ENCODE peak calls at places on chromosomes 16 and 17, in four cellular contexts. L is K562, S is IMR-90, N is HepG2. G is an unnamed sample.

GRCh38 chr17:77572851-77573250 is 385.7 kb upstream of the TNRC6C start:
- DNase-seq in L (no peak), N (no peak), S (no peak), G (no peak)

GRCh38 chr16:56584276-56584675 is 5.1 kb upstream of the MT3 start:
- DNase-seq in N (no peak), L (no peak), S (no peak), G (no peak)

GRCh38 chr16:23466162-23466885 is 13.3 kb upstream of the COG7 start:
- DNase-seq in L (no peak), S (peak; percentile 96), N (no peak), G (peak; percentile 44)

GRCh38 chr17:1252203-1252608 is 18.0 kb upstream of the BHLHA9 start:
- DNase-seq in L (no peak), N (no peak), S (no peak), G (no peak)

GRCh38 chr17:31738067-31738466 is 121.0 kb downstream of the COPRS start:
- DNase-seq in S (no peak), N (no peak), L (no peak), G (no peak)

GRCh38 chr16:79047337-79047736 is 553.2 kb downstream of the MAF start:
- DNase-seq in S (no peak), L (peak; percentile 20), N (peak; percentile 29), G (peak; percentile 17)

GRCh38 chr17:78797691-78798585 is 15.9 kb upstream of the CYTH1 start:
- DNase-seq in S (no peak), N (no peak), L (no peak), G (no peak)

GRCh38 chr16:85274924-85275323 is 162.7 kb upstream of the CIBAR2 start:
- DNase-seq in N (no peak), S (no peak), L (peak; percentile 75), G (no peak)

GRCh38 chr16:87924937-87925670 is 11.2 kb downstream of the CA5A start:
- DNase-seq in L (no peak), N (no peak), S (no peak), G (no peak)

GRCh38 chr17:7490144-7490543 is 6.0 kb downstream of the POLR2A start:
- DNase-seq in L (no peak), S (no peak), N (no peak), G (no peak)

DNA sequence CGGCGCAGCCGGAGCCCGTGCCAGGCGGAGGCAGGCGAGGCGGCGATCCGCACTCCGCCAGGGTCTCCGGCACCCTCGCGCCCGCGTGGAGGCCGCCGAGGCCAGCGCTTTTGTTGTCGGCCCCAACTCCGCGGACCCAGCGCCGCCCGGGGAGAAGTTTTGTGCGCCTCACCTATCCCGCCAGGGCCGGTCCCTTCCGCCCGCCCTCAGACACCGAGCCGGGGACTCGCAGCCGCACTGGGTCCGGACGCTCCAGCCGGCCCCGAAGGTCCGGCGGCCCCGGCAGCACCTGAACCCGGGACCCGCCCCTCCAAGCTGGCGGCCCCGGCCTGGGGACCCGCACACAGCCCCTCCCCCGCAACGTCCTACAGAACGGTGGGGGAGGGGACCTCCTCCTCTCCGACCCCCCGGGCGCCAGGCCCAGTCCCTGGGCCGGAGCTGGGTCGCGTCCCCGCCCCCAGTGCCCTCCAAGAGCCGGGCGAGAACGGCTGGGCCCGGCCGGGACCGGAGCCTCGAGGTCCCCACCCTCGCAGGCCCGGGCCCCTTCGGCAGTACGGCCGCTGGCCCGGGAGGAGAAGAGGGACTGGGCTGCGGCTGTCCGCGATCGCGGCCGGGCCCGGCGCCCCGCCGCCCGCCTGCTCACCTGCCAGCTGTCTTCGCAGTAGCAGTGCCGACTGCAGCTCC is 705 bp downstream of the UBE2G1 start:
- DNase-seq in N (no peak), S (no peak), L (peak; percentile 61), G (no peak)
- TF ChIP-seq MAZ in N (no peak), S (no peak), L (no peak), G (no peak)

DNA sequence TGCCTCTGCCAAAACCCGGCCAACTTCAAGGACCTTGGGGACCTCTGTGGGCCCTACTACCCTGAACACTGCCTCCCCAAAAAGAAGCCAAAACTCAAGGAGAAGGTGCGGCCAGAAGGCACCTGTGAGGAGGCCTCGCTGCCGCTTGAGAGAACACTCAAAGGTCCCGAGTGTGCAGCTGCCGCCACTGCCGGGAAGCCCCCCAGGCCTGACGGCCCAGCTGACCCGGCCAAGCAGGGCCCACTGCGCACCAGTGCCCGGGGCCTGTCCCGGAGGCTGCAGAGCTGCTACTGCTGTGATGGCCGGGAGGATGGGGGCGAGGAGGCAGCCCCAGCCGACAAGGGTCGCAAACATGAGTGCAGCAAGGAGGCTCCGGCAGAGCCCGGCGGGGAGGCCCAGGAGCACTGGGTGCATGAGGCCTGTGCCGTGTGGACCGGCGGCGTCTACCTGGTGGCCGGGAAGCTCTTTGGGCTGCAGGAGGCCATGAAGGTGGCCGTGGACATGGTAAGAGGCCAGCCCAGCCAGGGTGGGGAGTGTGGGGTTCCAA is 38.7 kb downstream of the SREBF1 start:
- DNase-seq in L (no peak), S (no peak), N (no peak), G (no peak)
- TF ChIP-seq MAZ in L (no peak), S (no peak), N (no peak), G (no peak)

DNA sequence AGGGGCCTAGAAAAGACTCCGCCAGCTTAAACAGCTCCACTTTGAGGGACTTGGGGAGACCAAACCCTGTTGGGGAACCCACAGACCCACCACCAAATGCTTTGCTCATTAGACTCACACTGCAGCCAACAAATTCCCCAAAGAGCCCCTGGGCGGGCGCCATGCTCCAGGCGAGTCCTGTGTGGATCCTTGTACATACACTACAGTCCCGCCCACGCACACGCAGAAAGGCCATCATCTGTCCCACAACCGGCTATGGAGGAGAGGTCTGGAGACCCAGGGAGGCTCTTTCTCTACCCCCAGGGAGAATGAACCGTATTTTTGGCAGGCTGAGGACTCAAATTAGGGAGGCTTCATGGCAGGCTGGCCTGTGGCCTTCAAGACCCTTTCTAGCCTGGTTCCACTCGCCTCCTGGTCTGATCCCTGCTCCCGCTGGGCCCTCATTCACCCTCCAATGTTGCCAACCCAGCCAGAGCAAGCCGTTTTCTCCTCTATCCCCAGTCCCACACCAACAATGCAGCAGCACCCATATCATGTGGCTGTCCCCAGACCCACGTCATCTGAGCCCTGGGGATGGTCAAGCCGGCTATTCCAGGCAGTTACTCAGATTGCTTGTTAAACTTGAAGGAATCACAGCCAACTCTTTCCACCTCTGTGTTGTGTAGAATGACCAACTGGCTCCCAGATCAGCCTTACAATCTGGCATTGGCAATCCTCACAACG is 27.2 kb downstream of the ZNF423 start:
- DNase-seq in N (no peak), S (no peak), L (no peak), G (no peak)
- TF ChIP-seq MAZ in N (no peak), S (no peak), L (no peak), G (no peak)

GRCh38 chr17:66690166-66690565 is 144.8 kb upstream of the CACNG5 start:
- DNase-seq in S (no peak), N (no peak), L (no peak), G (no peak)
- TF ChIP-seq MAZ in S (no peak), N (no peak), L (no peak), G (no peak)

DNA sequence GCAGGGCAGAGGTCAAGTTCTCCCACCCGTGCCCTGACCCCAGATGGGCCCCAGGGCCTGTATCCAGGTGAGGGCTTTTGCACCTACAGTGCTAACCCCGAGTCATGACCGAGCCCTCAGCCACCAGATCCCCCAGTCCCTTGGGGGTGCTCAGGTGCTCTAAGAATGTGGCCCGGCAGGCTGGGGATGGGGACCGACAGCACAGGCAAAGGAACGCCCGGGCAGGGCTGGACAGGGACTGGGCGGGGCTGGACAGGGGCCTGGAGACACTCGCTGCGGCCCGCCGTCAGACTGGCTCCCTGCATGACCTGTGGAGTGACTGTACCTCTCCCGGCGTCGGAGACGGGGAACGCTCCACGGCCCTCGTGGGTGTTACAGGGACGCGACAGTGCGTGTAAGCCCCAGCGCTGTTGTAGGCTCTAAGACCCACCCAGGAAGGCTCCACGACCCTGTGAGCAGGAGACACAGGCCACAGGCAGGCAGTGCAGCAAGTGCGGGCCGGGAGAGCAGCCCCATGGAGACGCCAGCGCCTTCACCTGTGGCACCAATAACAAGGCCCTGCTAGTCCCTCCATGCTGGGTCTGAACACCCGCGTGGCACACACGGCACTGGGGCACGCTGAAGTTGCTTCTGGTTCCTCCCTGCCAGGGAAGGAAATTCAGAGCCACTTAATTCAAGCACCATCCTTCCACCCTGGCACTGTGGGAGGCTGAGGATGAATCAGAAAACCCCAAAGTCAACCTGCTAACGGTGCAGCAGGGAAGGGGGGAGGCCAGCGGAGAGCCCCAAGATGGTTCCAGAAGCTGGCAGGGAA is 38.7 kb downstream of the CBFA2T3 start:
- DNase-seq in S (no peak), L (no peak), N (no peak), G (no peak)
- TF ChIP-seq MAZ in S (no peak), L (no peak), N (no peak), G (no peak)